ENCODE peak calls at places on chromosomes 4 and X, in eight cellular contexts. C is IMR-90, L is cardiac muscle cell, M is lower lobe of right lung, J is astrocyte, E is coronary artery, G is OCI-LY7, P is breast epithelium. B is an unnamed sample.

GRCh38 chr4:8279321-8280157 is 10.0 kb downstream of the HTRA3 start:
- DNase-seq in C (no peak), M (no peak), J (no peak), E (no peak), G (no peak), P (no peak), L (no peak), B (no peak)

GRCh38 chrX:17635231-17635630 is 102.1 kb upstream of the SCML1 start:
- DNase-seq in J (peak), C (peak), E (no peak), P (no peak), L (peak), G (no peak), M (no peak), B (no peak)

GRCh38 chr4:95417531-95417930 is 131.2 kb downstream of the UNC5C start:
- DNase-seq in L (no peak), J (no peak), C (no peak), P (no peak), M (no peak), E (no peak), G (no peak), B (no peak)

GRCh38 chr4:110049951-110050925 is 137.6 kb downstream of the EGF start:
- DNase-seq in L (peak), M (no peak), G (peak), J (no peak), P (no peak), C (peak), E (no peak), B (peak)

GRCh38 chr4:61079427-61079826 is 120.7 kb upstream of the ADGRL3 start:
- DNase-seq in M (no peak), E (no peak), P (no peak), G (no peak), J (peak), C (no peak), L (no peak), B (no peak)

GRCh38 chr4:172188248-172188976 is 375.2 kb downstream of the GALNTL6 start:
- DNase-seq in C (no peak), E (no peak), P (no peak), L (no peak), G (no peak), M (no peak), J (no peak), B (no peak)

GRCh38 chr4:112170451-112170993 is 25.3 kb downstream of the FAM241A start:
- DNase-seq in G (peak), C (peak), E (no peak), M (no peak), L (no peak), P (no peak), J (peak), B (no peak)

GRCh38 chr4:48641401-48641800 is 138.7 kb downstream of the FRYL start:
- DNase-seq in E (no peak), C (no peak), P (no peak), J (no peak), G (no peak), M (no peak), L (no peak), B (no peak)

GRCh38 chr4:13427599-13428325 is 56.4 kb downstream of the RAB28 start:
- DNase-seq in C (peak), L (no peak), E (no peak), J (no peak), M (no peak), P (no peak), G (no peak), B (no peak)

GRCh38 chr4:99934891-99935290 is 11.5 kb downstream of the DNAJB14 start:
- DNase-seq in M (no peak), E (no peak), P (no peak), J (no peak), G (no peak), C (peak), L (no peak), B (no peak)

GRCh38 chrX:9746148-9746880 is 19.3 kb downstream of the GPR143 start:
- DNase-seq in C (peak), M (no peak), P (no peak), J (peak), G (no peak), L (no peak), E (no peak), B (no peak)

GRCh38 chr4:152961041-152961751 is 25.1 kb downstream of the FHDC1 start:
- DNase-seq in L (no peak), G (no peak), E (no peak), M (no peak), J (no peak), C (no peak), P (no peak), B (no peak)

GRCh38 chrX:45889471-45889870 is 655.8 kb downstream of the ZNF674 start:
- DNase-seq in G (no peak), E (no peak), C (peak), L (no peak), P (no peak), M (no peak), J (peak), B (no peak)

GRCh38 chr4:173257732-173258717 is 76.1 kb downstream of the HMGB2 start:
- DNase-seq in E (no peak), M (peak), P (peak), C (peak), G (peak), L (peak), J (peak), B (peak)

GRCh38 chr4:28831867-28832266 is 1888.3 kb upstream of the PCDH7 start:
- DNase-seq in L (no peak), C (no peak), M (no peak), E (no peak), G (no peak), P (no peak), J (no peak), B (no peak)

GRCh38 chrX:15749642-15750610 is 11.9 kb downstream of the CA5B start:
- DNase-seq in G (peak), E (no peak), J (no peak), C (peak), M (peak), P (peak), L (no peak), B (no peak)

GRCh38 chrX:9995855-9996339 is 28.7 kb downstream of the CLDN34 start:
- DNase-seq in L (peak), G (peak), J (peak), C (peak), M (peak), E (peak), P (peak), B (peak)

GRCh38 chr4:78747328-78747946 is 28.7 kb upstream of the BMP2K start:
- DNase-seq in J (peak), E (no peak), P (no peak), L (no peak), M (no peak), G (no peak), C (peak), B (no peak)

GRCh38 chr4:119672086-119672485 is 43.5 kb upstream of the PDE5A start:
- DNase-seq in J (no peak), G (no peak), M (no peak), E (no peak), P (no peak), L (no peak), C (no peak), B (no peak)

GRCh38 chr4:108512615-108513505 is 107.5 kb upstream of the RPL34 start:
- DNase-seq in G (no peak), L (peak), E (no peak), C (peak), J (peak), M (no peak), P (peak), B (no peak)

GRCh38 chr4:39061450-39061849 is 582 bp upstream of the KLHL5 start:
- DNase-seq in E (no peak), M (no peak), C (no peak), P (no peak), G (no peak), J (no peak), L (no peak), B (no peak)

DNA sequence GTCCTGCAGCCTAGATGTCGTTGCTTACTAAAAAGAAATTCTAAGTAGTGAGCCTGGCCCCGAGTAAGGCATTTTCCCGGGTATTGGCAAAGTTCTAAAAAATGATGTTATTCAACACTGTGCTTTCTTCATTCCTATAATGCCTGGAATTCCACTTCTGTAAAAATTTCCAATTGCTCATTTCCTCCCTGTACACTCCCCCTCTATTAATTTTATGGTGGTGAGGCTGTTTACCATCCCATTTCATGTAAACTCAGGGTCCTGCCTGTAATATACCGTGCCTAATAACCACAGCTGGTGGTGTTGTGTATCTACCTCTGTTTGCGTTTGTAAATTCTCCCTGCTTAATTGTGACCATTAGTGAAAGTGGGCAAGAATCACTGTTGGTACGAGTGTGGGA is 14.3 kb downstream of the BST1 start:
- DNase-seq in L (no peak), E (no peak), P (no peak), C (peak), M (no peak), G (no peak), J (peak), B (no peak)
- H3K27ac ChIP-seq in L (no peak), E (peak), P (no peak), C (peak), M (no peak), G (no peak), J (peak), B (no peak)

GRCh38 chrX:134948333-134949241 is 42.2 kb upstream of the SMIM10 start:
- DNase-seq in P (no peak), J (peak), L (peak), E (no peak), M (no peak), C (peak), G (no peak), B (no peak)

GRCh38 chrX:134949271-134949670 is 41.5 kb upstream of the SMIM10 start:
- DNase-seq in G (no peak), E (no peak), M (no peak), L (no peak), P (no peak), J (peak), C (peak), B (no peak)
- H3K27ac ChIP-seq in G (no peak), E (no peak), M (no peak), L (peak), P (no peak), J (peak), C (peak), B (no peak)

GRCh38 chrX:13123247-13123856 is 78.9 kb upstream of the FAM9C start:
- DNase-seq in J (no peak), C (no peak), M (no peak), P (no peak), E (no peak), L (no peak), G (no peak), B (no peak)
- H3K27ac ChIP-seq in J (peak), C (peak), M (peak), P (no peak), E (peak), L (no peak), G (no peak), B (no peak)

DNA sequence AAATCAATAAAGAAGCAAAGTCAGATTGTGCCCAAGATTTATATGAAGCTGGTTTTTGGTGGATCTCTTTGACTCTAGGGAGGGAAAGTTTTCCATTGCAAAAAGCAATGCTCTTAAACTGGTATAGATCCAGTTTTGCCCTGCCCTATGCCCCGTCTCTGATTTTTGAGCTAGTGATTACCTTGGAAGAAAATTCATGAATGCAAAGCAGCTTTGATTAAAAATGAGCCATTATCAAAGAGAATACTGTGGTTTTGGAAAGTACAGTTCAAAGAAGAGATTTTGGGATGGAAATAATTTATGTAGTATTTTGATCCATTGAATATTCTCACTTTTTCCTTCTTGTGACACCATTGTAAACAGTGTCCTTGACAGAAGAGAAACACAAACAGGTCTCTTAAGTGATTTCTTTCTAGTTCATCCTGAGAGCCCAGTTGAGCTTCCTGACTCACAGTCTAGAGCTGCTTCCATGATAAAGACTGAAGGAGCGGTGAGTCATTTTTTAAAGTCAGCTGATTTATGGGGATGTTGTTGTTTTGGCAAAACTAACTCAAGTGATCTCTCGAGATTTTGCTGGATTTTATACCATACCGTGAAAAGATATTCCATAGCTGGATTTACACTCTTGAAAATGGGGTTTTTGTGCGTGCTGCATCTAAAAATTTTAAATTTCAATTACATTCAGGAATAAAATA is 76.7 kb downstream of the AFF1 start:
- DNase-seq in C (peak), P (no peak), E (no peak), L (peak), G (no peak), J (peak), M (no peak), B (no peak)
- H3K27ac ChIP-seq in C (no peak), P (peak), E (peak), L (peak), G (no peak), J (peak), M (peak), B (peak)

GRCh38 chr4:5463936-5464650 is 244.3 kb downstream of the EVC2 start:
- DNase-seq in M (no peak), J (no peak), P (no peak), C (no peak), L (no peak), E (no peak), G (no peak), B (no peak)

GRCh38 chr4:5462254-5462835 is 246.0 kb downstream of the EVC2 start:
- DNase-seq in J (no peak), G (no peak), E (no peak), P (no peak), L (no peak), M (no peak), C (no peak), B (no peak)

GRCh38 chr4:5461477-5461876 is 246.9 kb downstream of the EVC2 start:
- DNase-seq in E (no peak), J (no peak), L (no peak), G (no peak), C (no peak), P (no peak), M (no peak), B (no peak)

GRCh38 chr4:5463361-5463760 is 245.0 kb downstream of the EVC2 start:
- DNase-seq in J (no peak), P (no peak), M (no peak), E (no peak), L (no peak), G (no peak), C (no peak), B (no peak)

GRCh38 chr4:5462896-5463295 is 245.5 kb downstream of the EVC2 start:
- DNase-seq in P (no peak), C (no peak), J (no peak), G (no peak), M (no peak), E (no peak), L (no peak), B (no peak)
- H3K27ac ChIP-seq in P (no peak), C (no peak), J (no peak), G (no peak), M (no peak), E (no peak), L (no peak), B (no peak)

DNA sequence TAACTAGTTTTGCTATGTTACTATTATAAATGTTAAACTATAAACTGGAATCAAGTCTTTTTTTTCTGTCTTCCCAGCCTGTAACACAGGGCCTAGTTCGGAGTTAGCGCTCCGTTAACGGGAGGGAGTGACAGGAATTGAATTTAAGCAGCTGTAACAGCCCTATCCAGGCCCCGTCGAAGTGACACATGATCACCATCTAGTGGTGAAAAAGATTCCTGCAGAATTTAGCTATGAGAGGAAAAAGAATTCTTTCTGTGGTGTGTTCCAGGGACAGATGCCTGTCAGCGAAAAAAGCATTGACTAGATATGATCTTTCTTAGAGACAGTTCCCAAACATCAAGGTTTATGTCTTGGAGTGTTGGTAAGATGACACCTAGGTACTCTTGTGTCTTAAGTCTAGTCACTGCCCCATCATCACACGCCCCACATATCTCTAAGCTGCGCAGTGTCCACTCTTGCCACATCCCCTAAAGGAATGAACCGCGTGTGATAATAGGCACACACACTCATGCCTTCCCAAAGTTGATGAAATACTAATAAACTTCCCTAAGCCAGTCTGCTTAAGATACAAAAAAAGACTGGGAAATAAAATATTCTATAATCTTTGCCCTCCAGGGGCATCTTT is 2.1 kb downstream of the GAB3 start:
- DNase-seq in G (peak), J (no peak), E (no peak), C (peak), M (no peak), L (peak), P (no peak), B (no peak)
- H3K27ac ChIP-seq in G (no peak), J (no peak), E (peak), C (no peak), M (no peak), L (no peak), P (no peak), B (no peak)

DNA sequence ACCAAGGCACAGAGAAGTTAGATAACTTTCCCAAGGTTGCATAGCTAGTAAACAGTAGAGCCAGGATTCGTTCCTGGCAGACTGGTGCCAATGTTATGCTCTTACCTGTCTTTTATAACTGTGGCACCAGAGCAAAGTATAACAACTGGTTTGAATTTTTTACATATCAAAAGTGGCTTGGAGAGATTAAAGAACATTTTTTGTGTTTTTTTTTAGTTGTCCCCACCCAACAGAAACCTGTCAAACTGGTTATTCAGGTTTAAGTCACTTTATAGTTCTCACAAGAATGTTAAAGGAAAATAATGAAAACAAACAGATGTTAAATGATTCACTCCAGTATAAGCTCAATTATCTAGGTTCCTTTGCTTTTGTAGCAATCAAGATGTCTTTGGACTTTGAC is 15.6 kb upstream of the FAM47E start:
- DNase-seq in P (no peak), C (no peak), J (no peak), G (no peak), M (no peak), L (no peak), E (no peak), B (no peak)
- H3K27ac ChIP-seq in P (peak), C (no peak), J (no peak), G (no peak), M (no peak), L (no peak), E (no peak), B (no peak)

GRCh38 chrX:129520151-129520550 is 3.1 kb downstream of the SMARCA1 start:
- DNase-seq in P (no peak), E (no peak), C (no peak), L (no peak), G (no peak), M (no peak), J (no peak), B (no peak)

GRCh38 chrX:129524250-129524850 is 1.1 kb upstream of the SMARCA1 start:
- DNase-seq in C (no peak), P (no peak), G (no peak), J (no peak), L (no peak), M (no peak), E (no peak), B (no peak)

GRCh38 chrX:129525162-129525561 is 1.9 kb upstream of the SMARCA1 start:
- DNase-seq in G (no peak), L (no peak), E (no peak), C (no peak), P (no peak), J (no peak), M (no peak), B (no peak)

GRCh38 chrX:129523076-129524055 is at the start of gene SMARCA1:
- DNase-seq in J (peak), C (peak), L (peak), M (peak), G (no peak), P (no peak), E (peak), B (peak)

GRCh38 chrX:129522184-129523059 is 868 bp downstream of the SMARCA1 start:
- DNase-seq in C (peak), L (peak), G (no peak), M (peak), E (peak), P (no peak), J (peak), B (peak)
- H3K27ac ChIP-seq in C (peak), L (peak), G (no peak), M (peak), E (peak), P (peak), J (peak), B (peak)

GRCh38 chr4:6405417-6405747 is 67.0 kb downstream of the PPP2R2C start:
- DNase-seq in G (no peak), C (no peak), M (no peak), P (no peak), E (no peak), L (no peak), J (no peak), B (no peak)

GRCh38 chr4:6410078-6410477 is 62.3 kb downstream of the PPP2R2C start:
- DNase-seq in M (peak), G (no peak), J (no peak), C (no peak), E (no peak), P (no peak), L (no peak), B (no peak)

GRCh38 chr4:6410664-6411063 is 61.8 kb downstream of the PPP2R2C start:
- DNase-seq in P (no peak), M (no peak), C (no peak), J (no peak), L (no peak), E (no peak), G (no peak), B (no peak)

GRCh38 chr4:6409381-6409780 is 63.0 kb downstream of the PPP2R2C start:
- DNase-seq in J (no peak), C (no peak), L (no peak), E (no peak), G (no peak), M (no peak), P (no peak), B (no peak)

GRCh38 chr4:6408263-6408662 is 64.2 kb downstream of the PPP2R2C start:
- DNase-seq in P (no peak), M (no peak), L (no peak), E (no peak), J (no peak), G (peak), C (no peak), B (no peak)
- H3K27ac ChIP-seq in P (no peak), M (no peak), L (no peak), E (no peak), J (no peak), G (no peak), C (no peak), B (no peak)